ENCODE peak calls at places on chromosomes 13 and 19, in nine cellular contexts. O, V, J, C, E, L, M, S and R are unnamed samples.
A peak's percentile ranks its signal among the peaks of the same experiment; 100 is the strongest.

GRCh38 chr19:50829801-50830200 is 3.6 kb downstream of the KLK15 start:
- DNase-seq in O (no peak), V (no peak), J (no peak), C (no peak), E (no peak), L (no peak), M (no peak), S (no peak), R (no peak)

GRCh38 chr13:45331981-45332830 is 8.8 kb downstream of the TPT1 start:
- DNase-seq in O (no peak), V (no peak), J (no peak), C (no peak), E (no peak), L (no peak), M (no peak), S (no peak), R (no peak)

GRCh38 chr19:45601115-45601514 is 897 bp downstream of the GPR4 start:
- DNase-seq in O (no peak), V (no peak), J (no peak), C (no peak), E (no peak), L (no peak), M (no peak), S (no peak), R (no peak)

GRCh38 chr13:71912524-71912923 is 45.5 kb upstream of the DACH1 start:
- DNase-seq in O (no peak), V (no peak), J (no peak), C (no peak), E (no peak), L (no peak), M (no peak), S (no peak), R (no peak)

GRCh38 chr13:52454459-52454824 is 836 bp upstream of the CKAP2 start:
- DNase-seq in O (peak; percentile 26), V (no peak), J (no peak), C (no peak), E (no peak), L (no peak), M (no peak), S (no peak), R (no peak)

GRCh38 chr13:111342716-111343115 is 22.3 kb downstream of the TEX29 start:
- DNase-seq in O (no peak), V (no peak), J (no peak), C (no peak), E (no peak), L (no peak), M (no peak), S (no peak), R (no peak)

GRCh38 chr19:17020380-17020779 is 6.2 kb downstream of the CPAMD8 start:
- DNase-seq in O (no peak), V (no peak), J (no peak), C (no peak), E (no peak), L (no peak), M (no peak), S (no peak), R (no peak)

GRCh38 chr19:37654118-37654517 is 1.1 kb downstream of the ZFP30 start:
- DNase-seq in O (no peak), V (no peak), J (no peak), C (no peak), E (no peak), L (no peak), M (no peak), S (no peak), R (no peak)